ENCODE peak calls at places on chromosomes 3 and 15, in nine cellular contexts. F is left cardiac atrium, E is adipocyte, X is ureter, T is LoVo, R is RCC 7860, O is small intestine, S is mesendoderm, G is endothelial cell. H is an unnamed sample.
A peak's percentile ranks its signal among the peaks of the same experiment; 100 is the strongest.

GRCh38 chr3:132006605-132007204 is 28.1 kb downstream of the CPNE4 start:
- DNase-seq in T (peak; percentile 41), E (peak; percentile 27), F (no peak), X (no peak), R (peak; percentile 6), O (peak; percentile 61), S (peak; percentile 52), G (peak; percentile 62), H (no peak)

GRCh38 chr15:76012021-76012551 is at the start of gene NRG4:
- DNase-seq in E (peak; percentile 33), O (peak; percentile 1), X (no peak), S (no peak), T (peak; percentile 37), R (no peak), G (no peak), F (no peak), H (no peak)

GRCh38 chr3:126159476-126159875 is 20.9 kb downstream of the ALDH1L1 start:
- DNase-seq in X (no peak), O (no peak), E (no peak), F (no peak), R (no peak), S (no peak), T (no peak), G (no peak), H (no peak)

GRCh38 chr3:154182322-154182922 is 61.2 kb downstream of the ARHGEF26 start:
- DNase-seq in S (no peak), X (no peak), T (no peak), O (no peak), R (no peak), F (no peak), E (no peak), G (no peak), H (no peak)

GRCh38 chr3:177338697-177339219 is 141.5 kb upstream of the TBL1XR1 start:
- DNase-seq in T (peak; percentile 54), O (peak; percentile 81), R (no peak), E (peak; percentile 77), S (peak; percentile 81), G (no peak), F (no peak), X (no peak), H (no peak)

GRCh38 chr3:147372525-147373027 is 33.8 kb downstream of the ZIC4 start:
- DNase-seq in G (peak; percentile 3), X (no peak), F (no peak), T (no peak), S (no peak), O (no peak), R (no peak), E (no peak), H (no peak)

GRCh38 chr3:71813704-71814103 is 28.8 kb upstream of the PROK2 start:
- DNase-seq in G (no peak), S (no peak), T (no peak), O (no peak), E (no peak), X (no peak), F (no peak), R (no peak), H (no peak)

GRCh38 chr3:114178770-114179368 is at the start of gene DRD3:
- DNase-seq in G (peak; percentile 58), S (peak; percentile 80), R (no peak), F (no peak), E (peak; percentile 67), T (no peak), X (no peak), O (no peak), H (no peak)

GRCh38 chr3:24810881-24811280 is 316.2 kb upstream of the THRB start:
- DNase-seq in R (no peak), E (peak; percentile 9), T (no peak), O (no peak), G (no peak), S (no peak), F (peak; percentile 21), X (no peak), H (no peak)

GRCh38 chr3:21938267-21938681 is 187.3 kb upstream of the ZNF385D start:
- DNase-seq in T (no peak), E (no peak), R (no peak), F (no peak), G (no peak), X (no peak), S (no peak), O (no peak), H (no peak)

GRCh38 chr15:27989428-27989827 is 109.7 kb downstream of the OCA2 start:
- DNase-seq in F (no peak), S (no peak), O (no peak), X (no peak), T (no peak), G (no peak), R (no peak), E (no peak), H (no peak)

GRCh38 chr3:10524799-10525301 is 19.5 kb upstream of the ATP2B2 start:
- DNase-seq in F (no peak), R (no peak), S (no peak), T (no peak), G (no peak), E (no peak), O (no peak), X (peak; percentile 44), H (no peak)

GRCh38 chr15:61736792-61737191 is 323.5 kb downstream of the VPS13C start:
- DNase-seq in O (no peak), X (no peak), R (no peak), F (no peak), S (no peak), E (no peak), T (no peak), G (no peak), H (no peak)

GRCh38 chr3:55207744-55208143 is 279.4 kb downstream of the WNT5A start:
- DNase-seq in S (no peak), E (no peak), T (no peak), O (no peak), G (no peak), F (no peak), X (no peak), R (no peak), H (no peak)

GRCh38 chr3:32616267-32616962 is 45.8 kb upstream of the DYNC1LI1 start:
- DNase-seq in T (no peak), E (no peak), F (no peak), G (no peak), S (no peak), O (no peak), X (no peak), R (no peak), H (no peak)

GRCh38 chr3:119604878-119605277 is 7.2 kb downstream of the PLA1A start:
- DNase-seq in T (no peak), O (no peak), F (no peak), E (peak; percentile 22), R (peak; percentile 12), G (no peak), X (no peak), S (no peak), H (no peak)

GRCh38 chr15:66954601-66955000 is 110.8 kb upstream of the SMAD3 start:
- DNase-seq in T (no peak), F (no peak), R (no peak), O (no peak), E (no peak), G (no peak), X (no peak), S (no peak), H (no peak)

GRCh38 chr3:38582941-38583645 is 66.4 kb downstream of the SCN5A start:
- DNase-seq in F (no peak), R (no peak), E (no peak), G (no peak), O (no peak), T (no peak), X (peak; percentile 24), S (no peak), H (no peak)

H was measured in uterus.